ENCODE peak calls at places on chromosomes 16 and 17, in ten cellular contexts. F, U, K, L, R, B, N, P, S and I are unnamed samples. For H3K36me3, the result is how much of the 10 kb centered on the place peaks cover.

GRCh38 chr16:86343733-86344585 is 166.4 kb upstream of the FOXF1 start:
- DNase-seq in F (no peak), U (no peak), K (no peak), L (no peak), R (peak), B (peak), N (no peak), P (no peak), S (no peak), I (no peak)

GRCh38 chr17:37373530-37374159 is 2.1 kb upstream of the C17orf78 start:
- DNase-seq in F (peak), U (peak), K (no peak), L (peak), R (no peak), B (peak), N (peak), P (peak), S (no peak), I (peak)

GRCh38 chr16:59973966-59974365 is 1239.8 kb upstream of the GOT2 start:
- DNase-seq in F (no peak), U (no peak), K (no peak), L (no peak), R (no peak), B (no peak), N (no peak), P (no peak), S (no peak), I (no peak)

GRCh38 chr16:12398029-12398735 is 405.5 kb downstream of the CPPED1 start:
- DNase-seq in F (no peak), U (no peak), K (no peak), L (no peak), R (no peak), B (peak), N (no peak), P (no peak), S (no peak), I (no peak)

GRCh38 chr17:73820686-73821448 is 176.6 kb upstream of the SDK2 start:
- DNase-seq in F (peak), U (no peak), K (no peak), L (no peak), R (peak), B (no peak), N (no peak), P (no peak), S (no peak), I (peak)

GRCh38 chr17:4332296-4332970 is 34.0 kb downstream of the UBE2G1 start:
- DNase-seq in F (no peak), U (no peak), K (no peak), L (no peak), R (no peak), B (peak), N (no peak), P (no peak), S (no peak), I (no peak)

GRCh38 chr16:85234310-85235235 is 122.3 kb upstream of the CIBAR2 start:
- DNase-seq in F (peak), U (peak), K (peak), L (peak), R (peak), B (peak), N (peak), P (peak), S (peak), I (peak)

GRCh38 chr16:49312389-49312990 is 30.9 kb upstream of the CBLN1 start:
- DNase-seq in F (no peak), U (no peak), K (no peak), L (no peak), R (no peak), B (no peak), N (no peak), P (no peak), S (no peak), I (no peak)

GRCh38 chr17:75433223-75433622 is 23.2 kb upstream of the TMEM94 start:
- DNase-seq in F (no peak), U (no peak), K (no peak), L (no peak), R (no peak), B (no peak), N (no peak), P (no peak), S (no peak), I (no peak)

GRCh38 chr17:48995871-48996695 is 1.1 kb upstream of the IGF2BP1 start:
- DNase-seq in F (peak), U (no peak), K (no peak), L (no peak), R (no peak), B (no peak), N (no peak), P (no peak), S (no peak), I (no peak)

GRCh38 chr17:35977509-35977908 is 3.8 kb downstream of the CCL16 start:
- DNase-seq in F (no peak), U (no peak), K (no peak), L (no peak), R (no peak), B (no peak), N (no peak), P (no peak), S (no peak), I (no peak)

GRCh38 chr17:22512997-22513538 is 820.7 kb downstream of the KCNJ18 start:
- DNase-seq in F (no peak), U (no peak), K (no peak), L (no peak), R (no peak), B (no peak), N (no peak), P (no peak), S (no peak), I (no peak)

GRCh38 chr16:46789499-46790414 is 41.2 kb downstream of the C16orf87 start:
- DNase-seq in F (peak), U (peak), K (peak), L (peak), R (peak), B (peak), N (peak), P (peak), S (peak), I (peak)

GRCh38 chr17:39011907-39012468 is 44.8 kb upstream of the FBXO47 start:
- DNase-seq in F (peak), U (no peak), K (no peak), L (no peak), R (no peak), B (no peak), N (no peak), P (no peak), S (no peak), I (peak)

GRCh38 chr17:20934288-20934687 is 108.5 kb downstream of the USP22 start:
- DNase-seq in F (no peak), U (no peak), K (no peak), L (no peak), R (no peak), B (no peak), N (no peak), P (no peak), S (no peak), I (no peak)

GRCh38 chr16:23509763-23510153 is 536 bp downstream of the GGA2 start:
- DNase-seq in F (no peak), U (no peak), K (peak), L (peak), R (no peak), B (peak), N (peak), P (peak), S (no peak), I (peak)

GRCh38 chr17:61400058-61400785 is 579 bp downstream of the TBX2 start:
- DNase-seq in F (no peak), U (no peak), K (no peak), L (peak), R (peak), B (peak), N (no peak), P (no peak), S (no peak), I (no peak)

GRCh38 chr17:33013596-33014375 is 22.1 kb downstream of the SPACA3 start:
- DNase-seq in F (no peak), U (no peak), K (no peak), L (no peak), R (no peak), B (peak), N (peak), P (no peak), S (no peak), I (no peak)

GRCh38 chr17:29848737-29849136 is 81.3 kb downstream of the SSH2 start:
- DNase-seq in F (no peak), U (no peak), K (no peak), L (no peak), R (no peak), B (peak), N (no peak), P (no peak), S (no peak), I (no peak)

GRCh38 chr17:65389956-65390355 is 171.5 kb downstream of the AXIN2 start:
- DNase-seq in F (no peak), U (no peak), K (no peak), L (no peak), R (no peak), B (peak), N (no peak), P (no peak), S (no peak), I (no peak)

GRCh38 chr16:6732166-6732565 is 600.5 kb upstream of the RBFOX1 start:
- DNase-seq in F (no peak), U (no peak), K (no peak), L (no peak), R (no peak), B (no peak), N (no peak), P (no peak), S (no peak), I (no peak)

GRCh38 chr16:88856122-88856827 is 472 bp downstream of the GALNS start:
- DNase-seq in F (no peak), U (no peak), K (no peak), L (peak), R (peak), B (no peak), N (peak), P (peak), S (no peak), I (no peak)

GRCh38 chr17:74950207-74950606 is 14.5 kb downstream of the OTOP3 start:
- DNase-seq in F (no peak), U (no peak), K (no peak), L (no peak), R (no peak), B (no peak), N (no peak), P (no peak), S (no peak), I (peak)

GRCh38 chr16:15708096-15708495 is 58.1 kb downstream of the NDE1 start:
- DNase-seq in F (no peak), U (no peak), K (no peak), L (no peak), R (no peak), B (peak), N (no peak), P (no peak), S (no peak), I (no peak)

GRCh38 chr17:38563362-38564253 is 42.1 kb downstream of the SRCIN1 start:
- DNase-seq in F (peak), U (no peak), K (no peak), L (no peak), R (no peak), B (no peak), N (no peak), P (no peak), S (no peak), I (no peak)

GRCh38 chr16:89722392-89723278 is 1.3 kb downstream of the ZNF276 start:
- DNase-seq in F (no peak), U (peak), K (peak), L (peak), R (peak), B (peak), N (peak), P (peak), S (peak), I (peak)

GRCh38 chr17:60817187-60817586 is 139.5 kb downstream of the BCAS3 start:
- DNase-seq in F (no peak), U (no peak), K (no peak), L (no peak), R (no peak), B (peak), N (no peak), P (no peak), S (no peak), I (no peak)

GRCh38 chr16:84952335-84953050 is 58.8 kb downstream of the ZDHHC7 start:
- DNase-seq in F (peak), U (peak), K (peak), L (peak), R (peak), B (peak), N (peak), P (peak), S (peak), I (peak)

GRCh38 chr17:51289776-51290175 is 29.4 kb downstream of the UTP18 start:
- DNase-seq in F (no peak), U (no peak), K (no peak), L (no peak), R (no peak), B (peak), N (no peak), P (no peak), S (no peak), I (no peak)

DNA sequence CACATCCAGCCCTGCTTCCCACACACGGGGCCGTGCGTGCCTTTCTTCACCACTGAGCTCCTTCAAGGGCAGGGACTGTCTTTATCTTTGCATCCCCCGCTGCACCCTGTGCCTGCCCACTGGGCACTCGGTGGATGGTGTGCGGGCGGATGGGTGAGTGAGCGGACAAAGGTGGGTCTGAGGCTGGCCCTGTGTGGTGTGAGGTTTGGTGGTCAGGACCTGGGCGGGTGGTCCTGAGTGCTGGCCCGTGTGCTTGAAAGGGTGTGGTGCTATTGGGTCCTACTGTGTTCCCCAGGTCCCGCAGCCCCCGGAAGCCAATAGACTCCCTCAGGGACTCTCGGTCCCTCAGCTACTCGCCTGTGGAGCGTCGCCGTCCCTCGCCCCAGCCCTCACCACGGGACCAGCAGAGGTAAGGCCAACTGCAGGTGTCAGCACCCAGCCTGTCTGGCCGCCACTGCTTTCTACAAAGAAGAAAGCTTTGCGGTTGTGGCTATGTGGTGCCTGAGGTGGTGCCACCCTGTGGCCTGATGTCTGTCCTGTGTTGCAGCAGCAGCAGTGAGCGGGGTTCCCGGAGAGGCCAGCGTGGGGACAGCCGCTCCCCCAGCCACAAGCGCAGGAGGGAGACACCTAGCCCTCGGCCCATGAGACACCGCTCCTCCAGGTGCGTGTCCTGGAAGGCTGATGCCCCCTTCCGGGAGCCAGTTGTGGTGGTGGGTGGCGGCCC is 6.9 kb downstream of the ELOB start:
- DNase-seq in F (no peak), U (no peak), K (no peak), L (no peak), R (no peak), B (no peak), N (no peak), P (no peak), S (no peak), I (no peak)
- H3K36me3 ChIP-seq in F (half or more), U (under half), K (half or more), L (under half), R (half or more), B (half or more), N (under half), P (under half), S (under half), I (under half)

GRCh38 chr17:68759343-68760140 is 158.4 kb upstream of the FAM20A start:
- DNase-seq in F (peak), U (peak), K (peak), L (peak), R (peak), B (peak), N (peak), P (peak), S (peak), I (peak)
- TF ChIP-seq POLR2A in F (peak), U (no peak), K (no peak), L (no peak), R (no peak), B (peak), N (no peak), P (no peak), S (peak), I (no peak)

GRCh38 chr16:57255686-57256415 is 10.8 kb downstream of the ARL2BP start:
- DNase-seq in F (no peak), U (no peak), K (no peak), L (no peak), R (no peak), B (no peak), N (peak), P (no peak), S (peak), I (no peak)
- H3K36me3 ChIP-seq in F (under half), U (under half), K (half or more), L (under half), R (half or more), B (under half), N (under half), P (under half), S (under half), I (under half)

GRCh38 chr17:77208217-77208808 is 67.5 kb downstream of the SEC14L1 start:
- DNase-seq in F (no peak), U (no peak), K (peak), L (peak), R (no peak), B (peak), N (peak), P (peak), S (no peak), I (peak)
- TF ChIP-seq POLR2A in F (no peak), U (no peak), K (no peak), L (no peak), R (no peak), B (no peak), N (no peak), P (no peak), S (no peak), I (no peak)

DNA sequence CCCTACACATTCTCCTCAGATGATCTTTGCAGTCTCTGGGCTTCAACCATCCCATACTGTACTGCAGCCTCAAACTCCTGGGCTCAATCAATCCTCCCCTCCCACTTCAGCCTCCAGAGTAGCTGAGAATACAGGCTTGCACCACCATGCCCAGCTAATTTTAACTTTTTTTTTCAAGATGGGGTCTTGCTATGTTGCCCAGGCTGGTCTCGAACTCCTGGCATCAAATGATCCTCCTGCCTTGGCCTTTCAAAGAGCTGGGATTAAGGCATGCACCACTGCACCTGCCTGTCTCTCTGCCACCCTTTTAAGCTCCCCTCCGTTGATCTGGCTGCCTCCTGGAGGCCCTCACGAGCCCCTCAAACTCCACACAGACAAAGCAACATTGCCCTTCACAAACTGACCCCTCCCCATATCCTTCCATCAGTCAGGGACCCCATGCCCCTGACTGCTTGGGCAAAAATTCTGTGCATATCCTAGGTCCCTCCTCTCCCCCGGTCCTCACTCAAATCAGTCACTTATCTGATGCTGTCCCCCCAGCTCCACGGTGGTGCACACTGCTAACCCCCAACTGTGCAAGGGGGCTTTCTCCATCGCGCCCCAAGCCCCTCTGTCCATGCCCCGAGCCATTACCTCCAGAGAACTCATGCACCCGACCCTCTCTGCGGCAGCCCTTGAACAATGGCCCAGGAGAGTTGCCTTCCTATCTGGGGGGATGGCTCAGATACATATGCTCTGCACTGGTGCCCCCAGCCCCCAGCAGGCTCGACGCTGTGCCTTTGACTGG is 252.9 kb downstream of the KATNIP start:
- DNase-seq in F (no peak), U (no peak), K (no peak), L (no peak), R (no peak), B (no peak), N (no peak), P (no peak), S (no peak), I (no peak)
- H3K36me3 ChIP-seq in F (under half), U (under half), K (under half), L (under half), R (under half), B (under half), N (under half), P (under half), S (under half), I (under half)

GRCh38 chr16:87465306-87465705 is 27.5 kb downstream of the ZCCHC14 start:
- DNase-seq in F (no peak), U (peak), K (peak), L (peak), R (peak), B (peak), N (peak), P (peak), S (peak), I (peak)

GRCh38 chr16:87466975-87467501 is 25.8 kb downstream of the ZCCHC14 start:
- DNase-seq in F (no peak), U (no peak), K (no peak), L (no peak), R (no peak), B (no peak), N (no peak), P (no peak), S (no peak), I (no peak)

GRCh38 chr16:87463722-87464690 is 28.8 kb downstream of the ZCCHC14 start:
- DNase-seq in F (no peak), U (no peak), K (peak), L (no peak), R (no peak), B (peak), N (peak), P (no peak), S (no peak), I (peak)

GRCh38 chr16:87461466-87461975 is 31.3 kb downstream of the ZCCHC14 start:
- DNase-seq in F (peak), U (peak), K (peak), L (peak), R (peak), B (no peak), N (peak), P (peak), S (peak), I (peak)

GRCh38 chr16:87464691-87465300 is 28.0 kb downstream of the ZCCHC14 start:
- DNase-seq in F (no peak), U (peak), K (peak), L (peak), R (peak), B (peak), N (peak), P (peak), S (peak), I (peak)
- TF ChIP-seq POLR2A in F (no peak), U (no peak), K (no peak), L (peak), R (no peak), B (peak), N (no peak), P (peak), S (peak), I (peak)